ENCODE peak calls at places on chromosomes 3 and 15, in eight cellular contexts. L, W, R, H, A, C, P and O are unnamed samples. For H3K4me1, the result is how much of the 10 kb centered on the place peaks cover.

GRCh38 chr3:14459787-14460186 is 57.4 kb downstream of the SLC6A6 start:
- DNase-seq in L (no peak), W (no peak), R (no peak), H (no peak), A (no peak), C (no peak), P (no peak), O (no peak)

GRCh38 chr15:75177360-75178071 is 24.2 kb upstream of the C15orf39 start:
- DNase-seq in L (no peak), W (no peak), R (no peak), H (no peak), A (no peak), C (no peak), P (no peak), O (no peak)

GRCh38 chr15:82647835-82648256 is 683 bp upstream of the CPEB1 start:
- DNase-seq in L (no peak), W (no peak), R (peak), H (no peak), A (peak), C (peak), P (no peak), O (peak)

GRCh38 chr3:128343287-128344045 is 123.2 kb downstream of the DNAJB8 start:
- DNase-seq in L (peak), W (peak), R (no peak), H (peak), A (peak), C (no peak), P (no peak), O (peak)

GRCh38 chr3:129486057-129487035 is 42.1 kb upstream of the RHO start:
- DNase-seq in L (peak), W (peak), R (no peak), H (no peak), A (no peak), C (peak), P (no peak), O (no peak)

GRCh38 chr3:140206196-140207040 is 271.4 kb downstream of the CLSTN2 start:
- DNase-seq in L (peak), W (peak), R (no peak), H (no peak), A (peak), C (peak), P (no peak), O (peak)

GRCh38 chr15:60644903-60645302 is 166.0 kb upstream of the ICE2 start:
- DNase-seq in L (no peak), W (no peak), R (no peak), H (no peak), A (no peak), C (no peak), P (no peak), O (no peak)

GRCh38 chr3:73529280-73530029 is 95.3 kb downstream of the PDZRN3 start:
- DNase-seq in L (no peak), W (no peak), R (no peak), H (no peak), A (no peak), C (no peak), P (no peak), O (no peak)

GRCh38 chr3:48960841-48961413 is 29.1 kb upstream of the P4HTM start:
- DNase-seq in L (no peak), W (no peak), R (no peak), H (no peak), A (no peak), C (no peak), P (no peak), O (no peak)

GRCh38 chr3:69784854-69785523 is 45.7 kb downstream of the MITF start:
- DNase-seq in L (peak), W (peak), R (no peak), H (peak), A (peak), C (no peak), P (peak), O (peak)

GRCh38 chr15:32834156-32834555 is 116.4 kb downstream of the GREM1 start:
- DNase-seq in L (no peak), W (no peak), R (no peak), H (no peak), A (no peak), C (no peak), P (no peak), O (no peak)

GRCh38 chr3:180640987-180641386 is 38.3 kb downstream of the CCDC39 start:
- DNase-seq in L (no peak), W (no peak), R (no peak), H (no peak), A (no peak), C (no peak), P (no peak), O (no peak)

DNA sequence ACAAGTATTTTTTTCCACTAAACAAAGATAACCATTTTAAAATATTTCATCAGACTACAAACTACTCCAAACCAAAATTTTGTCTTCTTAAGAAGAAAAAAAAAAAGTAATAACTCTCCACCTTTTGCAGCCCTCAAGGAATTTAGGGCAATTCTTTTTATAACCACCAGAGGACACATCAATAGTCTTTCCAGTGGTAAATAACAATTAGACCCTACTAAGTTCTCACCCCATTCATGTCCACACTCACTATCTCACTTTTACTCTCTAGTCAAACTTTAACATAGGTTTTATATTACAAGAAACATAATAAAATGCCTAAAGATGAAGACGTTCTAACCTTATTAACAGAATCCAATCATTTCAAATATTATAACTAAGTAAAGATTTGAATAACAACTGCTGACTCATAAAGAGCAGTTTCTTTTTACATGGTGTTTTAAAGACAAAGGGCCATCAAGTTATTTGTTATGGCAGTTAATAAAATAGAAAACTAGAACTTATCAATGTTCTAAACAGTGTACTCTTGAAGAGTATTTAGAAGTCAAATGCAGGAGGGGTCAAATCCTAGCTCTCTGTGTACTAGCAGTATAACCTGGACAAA is 33.0 kb downstream of the CCDC39 start:
- DNase-seq in L (no peak), W (no peak), R (no peak), H (no peak), A (no peak), C (peak), P (no peak), O (no peak)
- TF ChIP-seq CTCF in L (peak), W (peak), R (no peak), H (no peak), A (no peak), C (peak), P (no peak), O (no peak)

GRCh38 chr3:195103623-195104022 is 167.3 kb downstream of the XXYLT1 start:
- DNase-seq in L (no peak), W (no peak), R (no peak), H (no peak), A (no peak), C (no peak), P (no peak), O (no peak)
- H3K4me1 ChIP-seq in L (under half), W (under half), R (under half), H (under half), A (under half), C (under half), P (under half), O (under half)

GRCh38 chr3:122251428-122251827 is 68.0 kb downstream of the CASR start:
- DNase-seq in L (no peak), W (no peak), R (no peak), H (no peak), A (no peak), C (no peak), P (no peak), O (no peak)

GRCh38 chr3:122247087-122247824 is 63.8 kb downstream of the CASR start:
- DNase-seq in L (no peak), W (no peak), R (no peak), H (no peak), A (no peak), C (no peak), P (no peak), O (no peak)

GRCh38 chr3:122246214-122246613 is 62.7 kb downstream of the CASR start:
- DNase-seq in L (no peak), W (peak), R (no peak), H (no peak), A (no peak), C (no peak), P (no peak), O (no peak)

GRCh38 chr3:122247825-122248185 is 64.3 kb downstream of the CASR start:
- DNase-seq in L (no peak), W (peak), R (no peak), H (no peak), A (no peak), C (no peak), P (no peak), O (peak)

DNA sequence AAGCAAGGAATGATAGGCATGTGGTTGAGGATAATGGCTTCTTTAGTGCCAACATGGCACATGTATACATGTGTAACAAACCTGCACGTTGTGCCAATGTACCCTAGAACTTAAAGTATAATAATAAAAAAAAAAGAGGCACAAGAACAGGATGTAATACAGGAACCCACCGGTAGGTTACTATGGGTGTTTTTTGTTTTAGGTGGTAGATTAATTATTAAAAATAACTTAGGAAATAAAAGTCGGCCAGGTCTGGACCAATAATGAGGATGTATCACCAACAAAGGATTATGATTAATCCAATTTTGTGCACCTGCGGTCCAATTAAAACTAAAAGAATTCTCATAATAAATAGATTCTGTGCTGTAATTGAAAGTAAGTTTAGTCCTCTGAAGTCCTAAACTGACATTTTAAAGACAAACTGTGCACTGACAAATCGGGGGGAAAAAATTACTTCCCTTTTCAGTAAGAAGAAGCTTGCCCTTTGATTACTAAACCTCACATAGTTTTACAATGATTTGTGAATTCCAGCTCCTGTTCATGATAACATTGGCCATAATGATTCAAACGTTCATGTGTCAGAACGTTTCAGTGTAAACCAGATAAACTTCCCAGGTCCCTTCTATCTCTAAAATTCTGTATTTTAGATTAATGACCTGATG is 62.2 kb downstream of the CASR start:
- DNase-seq in L (peak), W (peak), R (no peak), H (no peak), A (no peak), C (no peak), P (no peak), O (no peak)
- TF ChIP-seq CTCF in L (peak), W (no peak), R (peak), H (no peak), A (no peak), C (peak), P (no peak), O (no peak)

DNA sequence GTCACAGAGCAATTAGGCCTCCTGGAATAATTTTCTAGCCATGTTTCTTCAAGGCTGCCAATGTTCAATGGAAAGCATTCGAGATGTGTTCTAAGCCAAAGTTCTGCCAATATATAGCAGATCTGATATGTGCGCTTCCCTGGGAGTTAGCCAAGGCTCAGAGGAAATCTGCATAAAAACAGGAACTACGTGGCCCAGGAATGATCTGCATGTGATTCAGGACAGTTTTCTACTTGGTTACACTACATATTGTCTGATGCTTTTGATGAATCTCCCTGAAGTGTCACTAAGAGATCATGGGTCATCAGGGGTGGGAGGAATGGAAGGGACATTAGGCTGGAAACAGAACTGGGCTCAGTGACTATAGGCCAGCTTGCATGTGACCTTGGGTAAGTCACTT is 2.4 kb upstream of the MASP1 start:
- DNase-seq in L (no peak), W (no peak), R (no peak), H (no peak), A (no peak), C (no peak), P (no peak), O (no peak)
- H3K4me1 ChIP-seq in L (under half), W (under half), R (under half), H (under half), A (under half), C (under half), P (under half), O (under half)

GRCh38 chr3:157113832-157114505 is 46.0 kb downstream of the CCNL1 start:
- DNase-seq in L (no peak), W (no peak), R (no peak), H (no peak), A (peak), C (peak), P (no peak), O (no peak)
- TF ChIP-seq CTCF in L (peak), W (no peak), R (no peak), H (no peak), A (peak), C (peak), P (no peak), O (no peak)

GRCh38 chr3:10196389-10197052 is 31.8 kb downstream of the IRAK2 start:
- DNase-seq in L (no peak), W (peak), R (no peak), H (no peak), A (peak), C (no peak), P (no peak), O (no peak)

GRCh38 chr3:10193692-10194327 is 29.1 kb downstream of the IRAK2 start:
- DNase-seq in L (no peak), W (no peak), R (no peak), H (no peak), A (peak), C (no peak), P (no peak), O (no peak)

GRCh38 chr3:10194328-10195071 is 29.8 kb downstream of the IRAK2 start:
- DNase-seq in L (peak), W (no peak), R (peak), H (no peak), A (peak), C (no peak), P (peak), O (no peak)

GRCh38 chr3:10198226-10198625 is 33.5 kb downstream of the IRAK2 start:
- DNase-seq in L (no peak), W (no peak), R (no peak), H (no peak), A (peak), C (no peak), P (no peak), O (no peak)

DNA sequence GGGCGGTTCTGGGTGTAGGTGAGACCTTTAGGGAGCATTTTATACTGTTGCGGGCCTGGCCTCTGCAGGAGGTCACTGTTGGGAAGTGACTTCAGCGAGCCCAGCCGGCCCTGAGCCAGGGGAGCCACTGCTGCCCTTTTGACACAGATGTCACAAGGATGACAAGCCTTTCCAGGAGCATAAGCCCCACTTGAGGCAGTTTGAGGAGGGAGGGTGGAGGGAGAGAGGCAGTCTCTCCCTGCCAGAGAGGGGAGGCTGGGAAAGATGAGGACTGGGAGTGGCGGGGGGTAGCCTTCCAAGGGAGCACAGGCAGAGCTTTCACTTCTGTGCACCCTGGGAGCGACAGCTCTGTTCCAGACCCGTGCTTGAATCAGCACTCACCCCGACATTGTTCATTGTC is 31.0 kb downstream of the IRAK2 start:
- DNase-seq in L (no peak), W (no peak), R (no peak), H (no peak), A (peak), C (no peak), P (no peak), O (no peak)
- H3K4me1 ChIP-seq in L (half or more), W (under half), R (half or more), H (under half), A (half or more), C (under half), P (half or more), O (under half)